ENCODE peak calls at places on chromosomes 12 and 14, in nine cellular contexts. One of them, this sample, is unnamed.

GRCh38 chr12:124688356-124688992 is 121.1 kb upstream of the NCOR2 start:
- DNase-seq in PC-9: no peak
- DNase-seq in AML-193: no peak
- DNase-seq in head of caudate nucleus: no peak
- DNase-seq in A673: no peak
- DNase-seq in lower lobe of right lung: no peak
- DNase-seq in lower leg skin: no peak
- DNase-seq in activated CD4-positive, alpha-beta T cell treated with anti-CD3 and anti-CD28 coated beads for 48 hours: no peak
- DNase-seq in LHCN-M2: no peak
- DNase-seq in this sample: no peak

GRCh38 chr14:77457115-77457521 is 283 bp downstream of the VIPAS39 start:
- DNase-seq in PC-9: no peak
- DNase-seq in AML-193: no peak
- DNase-seq in head of caudate nucleus: no peak
- DNase-seq in A673: no peak
- DNase-seq in lower lobe of right lung: no peak
- DNase-seq in lower leg skin: no peak
- DNase-seq in activated CD4-positive, alpha-beta T cell treated with anti-CD3 and anti-CD28 coated beads for 48 hours: no peak
- DNase-seq in LHCN-M2: no peak
- DNase-seq in this sample: no peak

GRCh38 chr12:13084898-13085640 is 18.4 kb downstream of the GSG1 start:
- DNase-seq in PC-9: no peak
- DNase-seq in AML-193: no peak
- DNase-seq in head of caudate nucleus: no peak
- DNase-seq in A673: no peak
- DNase-seq in lower lobe of right lung: no peak
- DNase-seq in lower leg skin: no peak
- DNase-seq in activated CD4-positive, alpha-beta T cell treated with anti-CD3 and anti-CD28 coated beads for 48 hours: no peak
- DNase-seq in LHCN-M2: no peak
- DNase-seq in this sample: no peak

GRCh38 chr14:99779751-99780150 is 13.5 kb upstream of the EML1 start:
- DNase-seq in PC-9: no peak
- DNase-seq in AML-193: no peak
- DNase-seq in head of caudate nucleus: peak
- DNase-seq in A673: no peak
- DNase-seq in lower lobe of right lung: no peak
- DNase-seq in lower leg skin: no peak
- DNase-seq in activated CD4-positive, alpha-beta T cell treated with anti-CD3 and anti-CD28 coated beads for 48 hours: no peak
- DNase-seq in LHCN-M2: peak
- DNase-seq in this sample: no peak

GRCh38 chr14:51674294-51675002 is 22.7 kb downstream of the FRMD6 start:
- DNase-seq in PC-9: no peak
- DNase-seq in AML-193: no peak
- DNase-seq in head of caudate nucleus: no peak
- DNase-seq in A673: no peak
- DNase-seq in lower lobe of right lung: no peak
- DNase-seq in lower leg skin: no peak
- DNase-seq in activated CD4-positive, alpha-beta T cell treated with anti-CD3 and anti-CD28 coated beads for 48 hours: no peak
- DNase-seq in LHCN-M2: peak
- DNase-seq in this sample: no peak

GRCh38 chr14:33768458-33768830 is 182.4 kb downstream of the EGLN3 start:
- DNase-seq in PC-9: no peak
- DNase-seq in AML-193: no peak
- DNase-seq in head of caudate nucleus: no peak
- DNase-seq in A673: peak
- DNase-seq in lower lobe of right lung: no peak
- DNase-seq in lower leg skin: no peak
- DNase-seq in activated CD4-positive, alpha-beta T cell treated with anti-CD3 and anti-CD28 coated beads for 48 hours: no peak
- DNase-seq in LHCN-M2: no peak
- DNase-seq in this sample: no peak

GRCh38 chr12:106284294-106285105 is 18.0 kb upstream of the TCP11L2 start:
- DNase-seq in PC-9: no peak
- DNase-seq in AML-193: no peak
- DNase-seq in head of caudate nucleus: no peak
- DNase-seq in A673: peak
- DNase-seq in lower lobe of right lung: no peak
- DNase-seq in lower leg skin: no peak
- DNase-seq in activated CD4-positive, alpha-beta T cell treated with anti-CD3 and anti-CD28 coated beads for 48 hours: peak
- DNase-seq in LHCN-M2: no peak
- DNase-seq in this sample: no peak

GRCh38 chr14:75303415-75303814 is 24.8 kb downstream of the FOS start:
- DNase-seq in PC-9: peak
- DNase-seq in AML-193: peak
- DNase-seq in head of caudate nucleus: peak
- DNase-seq in A673: peak
- DNase-seq in lower lobe of right lung: peak
- DNase-seq in lower leg skin: peak
- DNase-seq in activated CD4-positive, alpha-beta T cell treated with anti-CD3 and anti-CD28 coated beads for 48 hours: peak
- DNase-seq in LHCN-M2: peak
- DNase-seq in this sample: peak

GRCh38 chr14:24381363-24382102 is 13.5 kb downstream of the NFATC4 start:
- DNase-seq in PC-9: no peak
- DNase-seq in AML-193: no peak
- DNase-seq in head of caudate nucleus: no peak
- DNase-seq in A673: no peak
- DNase-seq in lower lobe of right lung: no peak
- DNase-seq in lower leg skin: peak
- DNase-seq in activated CD4-positive, alpha-beta T cell treated with anti-CD3 and anti-CD28 coated beads for 48 hours: peak
- DNase-seq in LHCN-M2: no peak
- DNase-seq in this sample: no peak

GRCh38 chr14:40850191-40850590 is 756.5 kb upstream of the LRFN5 start:
- DNase-seq in PC-9: no peak
- DNase-seq in AML-193: no peak
- DNase-seq in head of caudate nucleus: no peak
- DNase-seq in A673: no peak
- DNase-seq in lower lobe of right lung: no peak
- DNase-seq in lower leg skin: no peak
- DNase-seq in activated CD4-positive, alpha-beta T cell treated with anti-CD3 and anti-CD28 coated beads for 48 hours: no peak
- DNase-seq in LHCN-M2: no peak
- DNase-seq in this sample: no peak